ENCODE peak calls at places on chromosomes 4 and X, in seven cellular contexts. S, B, D, I, G, Y and O are unnamed samples.

GRCh38 chr4:144174401-144175067 is 34.0 kb upstream of the GYPA start:
- DNase-seq in S (no peak), B (no peak), D (peak; percentile 72), I (peak; percentile 68), G (peak; percentile 56), Y (peak; percentile 17), O (peak; percentile 50)

GRCh38 chrX:153657161-153657560 is 10.2 kb downstream of the DUSP9 start:
- DNase-seq in S (no peak), B (no peak), D (no peak), I (no peak), G (no peak), Y (no peak), O (no peak)

GRCh38 chr4:185600801-185601200 is 65.5 kb upstream of the PDLIM3 start:
- DNase-seq in S (no peak), B (no peak), D (no peak), I (no peak), G (no peak), Y (no peak), O (no peak)

GRCh38 chr4:169215656-169216055 is 55.1 kb downstream of the SH3RF1 start:
- DNase-seq in S (no peak), B (no peak), D (peak; percentile 50), I (peak; percentile 63), G (no peak), Y (no peak), O (no peak)

GRCh38 chr4:100977746-100978397 is 369.5 kb downstream of the PPP3CA start:
- DNase-seq in S (no peak), B (no peak), D (no peak), I (no peak), G (no peak), Y (peak; percentile 43), O (peak; percentile 7)

GRCh38 chr4:16969696-16970135 is 71.3 kb upstream of the LDB2 start:
- DNase-seq in S (peak; percentile 42), B (peak; percentile 73), D (no peak), I (no peak), G (no peak), Y (no peak), O (peak; percentile 47)

GRCh38 chrX:36867143-36867542 is 141.0 kb upstream of the FAM47C start:
- DNase-seq in S (no peak), B (no peak), D (peak; percentile 35), I (peak; percentile 1), G (peak; percentile 8), Y (no peak), O (peak; percentile 15)

GRCh38 chrX:40434443-40434842 is 146.3 kb upstream of the ATP6AP2 start:
- DNase-seq in S (no peak), B (no peak), D (no peak), I (no peak), G (no peak), Y (no peak), O (no peak)

GRCh38 chr4:37388672-37389368 is 144.3 kb downstream of the NWD2 start:
- DNase-seq in S (no peak), B (no peak), D (no peak), I (no peak), G (no peak), Y (no peak), O (no peak)

GRCh38 chr4:86837651-86838050 is 11.5 kb downstream of the SLC10A6 start:
- DNase-seq in S (no peak), B (no peak), D (no peak), I (no peak), G (no peak), Y (no peak), O (no peak)

GRCh38 chr4:27318740-27319139 is 458.1 kb downstream of the STIM2 start:
- DNase-seq in S (no peak), B (peak; percentile 30), D (peak; percentile 67), I (peak; percentile 26), G (peak; percentile 77), Y (peak; percentile 27), O (peak; percentile 42)

GRCh38 chr4:173367946-173368345 is 2.8 kb upstream of the SAP30 start:
- DNase-seq in S (no peak), B (no peak), D (no peak), I (no peak), G (no peak), Y (no peak), O (no peak)

GRCh38 chr4:68591204-68591603 is 15.1 kb upstream of the UGT2B17 start:
- DNase-seq in S (no peak), B (no peak), D (no peak), I (no peak), G (no peak), Y (no peak), O (no peak)

GRCh38 chr4:41420576-41420975 is 117.4 kb upstream of the LIMCH1 start:
- DNase-seq in S (no peak), B (no peak), D (no peak), I (no peak), G (no peak), Y (no peak), O (no peak)

GRCh38 chr4:11426003-11426402 is 2.7 kb downstream of the HS3ST1 start:
- DNase-seq in S (no peak), B (no peak), D (no peak), I (no peak), G (no peak), Y (no peak), O (no peak)

GRCh38 chr4:160371446-160371845 is 1268.6 kb downstream of the RAPGEF2 start:
- DNase-seq in S (no peak), B (no peak), D (no peak), I (no peak), G (no peak), Y (no peak), O (no peak)